ENCODE peak calls at places on chromosomes 16 and 17, in eight cellular contexts. S is psoas muscle; J is left lung; Q is body of pancreas; T is tibial nerve; H is CD8-positive, alpha-beta T cell; O is DND-41; R is BE2C. G is an unnamed sample.
A peak's percentile ranks its signal among the peaks of the same experiment; 100 is the strongest.

GRCh38 chr16:10964039-10964890 is 19.9 kb downstream of the CLEC16A start:
- DNase-seq in S (peak; percentile 86), J (peak; percentile 96), Q (peak; percentile 84), T (peak; percentile 63), H (peak; percentile 84), O (peak; percentile 85), R (peak; percentile 85), G (peak; percentile 76)

GRCh38 chr16:15667091-15667742 is 17.2 kb downstream of the NDE1 start:
- DNase-seq in S (no peak), J (no peak), Q (no peak), T (no peak), H (no peak), O (no peak), R (no peak), G (no peak)

GRCh38 chr17:16933317-16934132 is 38.4 kb downstream of the TNFRSF13B start:
- DNase-seq in S (peak; percentile 58), J (peak; percentile 20), Q (no peak), T (no peak), H (no peak), O (no peak), R (no peak), G (peak; percentile 79)

GRCh38 chr16:18803569-18804462 is 2.5 kb upstream of the ARL6IP1 start:
- DNase-seq in S (no peak), J (no peak), Q (no peak), T (no peak), H (no peak), O (no peak), R (no peak), G (no peak)

GRCh38 chr17:55872374-55872773 is 121.5 kb downstream of the PCTP start:
- DNase-seq in S (no peak), J (no peak), Q (no peak), T (no peak), H (no peak), O (no peak), R (no peak), G (no peak)

GRCh38 chr17:10754109-10754508 is 24.3 kb upstream of the TMEM220 start:
- DNase-seq in S (peak; percentile 24), J (no peak), Q (peak; percentile 58), T (no peak), H (peak; percentile 15), O (peak; percentile 49), R (peak; percentile 41), G (no peak)

GRCh38 chr16:85403693-85404092 is 209.4 kb upstream of the GSE1 start:
- DNase-seq in S (no peak), J (peak; percentile 25), Q (no peak), T (no peak), H (no peak), O (peak; percentile 9), R (peak; percentile 17), G (no peak)

GRCh38 chr17:49285716-49286115 is 55.1 kb upstream of the PHOSPHO1 start:
- DNase-seq in S (no peak), J (no peak), Q (no peak), T (no peak), H (no peak), O (no peak), R (no peak), G (no peak)

GRCh38 chr17:40063034-40063765 is 435 bp downstream of the THRA start:
- DNase-seq in S (peak; percentile 70), J (peak; percentile 90), Q (peak; percentile 51), T (no peak), H (peak; percentile 41), O (peak; percentile 48), R (peak; percentile 31), G (peak; percentile 60)

GRCh38 chr17:78878261-78878660 is 24.7 kb downstream of the CEP295NL start:
- DNase-seq in S (no peak), J (peak; percentile 71), Q (no peak), T (no peak), H (no peak), O (no peak), R (no peak), G (no peak)

GRCh38 chr16:22693670-22694340 is 120.2 kb upstream of the HS3ST2 start:
- DNase-seq in S (no peak), J (no peak), Q (no peak), T (no peak), H (no peak), O (no peak), R (no peak), G (no peak)

DNA sequence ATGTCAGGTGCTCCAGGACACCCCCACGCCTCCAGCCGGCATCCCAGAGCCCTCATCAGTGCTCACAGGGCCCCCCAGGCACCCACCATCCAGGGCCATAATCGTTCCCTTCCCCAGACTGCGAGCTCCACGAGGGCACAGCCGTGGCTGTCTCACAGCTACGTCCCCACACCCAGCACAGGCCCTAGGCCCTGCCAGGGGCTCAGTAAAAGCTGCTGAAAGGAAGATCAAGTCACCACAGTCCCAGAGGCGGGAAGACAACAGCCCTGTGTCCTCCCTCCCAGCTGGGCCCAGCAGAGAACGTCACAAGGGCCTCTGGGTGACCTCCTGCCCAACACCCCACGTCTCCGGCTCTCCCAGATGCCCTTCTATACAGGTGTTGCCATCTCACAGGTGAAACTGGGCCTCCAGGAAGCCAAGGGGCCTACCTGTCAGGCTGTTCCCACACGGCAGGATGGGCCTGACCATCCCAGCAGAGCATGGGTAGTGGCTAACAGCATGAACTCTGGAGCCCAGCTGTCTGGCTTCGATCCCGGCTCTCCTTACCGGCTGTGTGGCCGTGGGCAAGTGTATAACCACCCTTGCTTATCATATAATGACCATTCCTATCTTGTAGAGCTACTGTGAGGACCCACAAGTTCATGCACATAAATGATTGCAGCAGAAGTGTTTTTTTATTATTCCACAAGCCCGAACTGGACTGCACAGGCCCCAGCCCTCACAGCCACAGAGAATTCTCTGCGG is 18.0 kb downstream of the ARL2BP start:
- DNase-seq in S (no peak), J (no peak), Q (peak; percentile 45), T (no peak), H (no peak), O (no peak), R (no peak), G (no peak)
- H3K4me1 ChIP-seq in S (no peaks in the 10 kb centered on the region), J (peaks cover 18% of the 10 kb centered on the region), Q (peaks cover 55% of the 10 kb centered on the region), T (peaks cover 11% of the 10 kb centered on the region), H (peaks cover 52% of the 10 kb centered on the region), O (peaks cover 23% of the 10 kb centered on the region), R (peaks cover 10% of the 10 kb centered on the region), G (no peaks in the 10 kb centered on the region)

DNA sequence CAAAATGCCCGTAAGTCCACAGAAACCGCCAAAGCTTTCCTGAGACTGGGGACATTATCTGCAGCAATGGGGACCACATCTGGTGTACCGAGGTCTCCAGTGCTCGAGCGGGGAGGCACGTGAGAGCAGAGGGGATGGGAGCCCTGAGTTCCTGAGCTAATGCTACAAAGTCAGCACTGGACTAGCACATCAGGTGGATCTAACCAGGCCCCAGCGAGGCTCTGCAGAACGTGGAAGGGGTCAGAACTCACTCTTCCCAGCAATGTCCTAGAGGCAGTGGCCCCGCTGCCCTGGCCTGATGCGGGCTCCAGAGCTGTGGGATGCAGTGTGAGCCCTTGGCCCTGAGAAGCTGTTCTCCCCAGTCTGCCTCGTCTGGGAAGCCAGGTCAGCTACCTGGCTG is 39.9 kb upstream of the SLC38A10 start:
- DNase-seq in S (no peak), J (peak; percentile 53), Q (no peak), T (no peak), H (no peak), O (no peak), R (peak; percentile 8), G (no peak)
- H3K4me1 ChIP-seq in S (peaks cover 43% of the 10 kb centered on the region), J (peaks cover 28% of the 10 kb centered on the region), Q (peaks cover 69% of the 10 kb centered on the region), T (peaks cover 52% of the 10 kb centered on the region), H (no peaks in the 10 kb centered on the region), O (no peaks in the 10 kb centered on the region), R (peaks cover 60% of the 10 kb centered on the region), G (peaks cover 53% of the 10 kb centered on the region)

GRCh38 chr17:37718383-37719048 is 26.3 kb downstream of the HNF1B start:
- DNase-seq in S (no peak), J (no peak), Q (no peak), T (no peak), H (no peak), O (no peak), R (no peak), G (no peak)
- H3K4me1 ChIP-seq in S (no peaks in the 10 kb centered on the region), J (no peaks in the 10 kb centered on the region), Q (peaks cover 73% of the 10 kb centered on the region), T (no peaks in the 10 kb centered on the region), H (peaks cover 3% of the 10 kb centered on the region), O (no peaks in the 10 kb centered on the region), R (no peaks in the 10 kb centered on the region), G (no peaks in the 10 kb centered on the region)

GRCh38 chr16:89295071-89295900 is 77.8 kb downstream of the ZNF778 start:
- DNase-seq in S (no peak), J (peak; percentile 60), Q (no peak), T (no peak), H (no peak), O (no peak), R (no peak), G (no peak)

GRCh38 chr16:89294486-89294885 is 77.0 kb downstream of the ZNF778 start:
- DNase-seq in S (no peak), J (peak; percentile 42), Q (no peak), T (no peak), H (no peak), O (no peak), R (no peak), G (no peak)

GRCh38 chr16:89292443-89293078 is 75.1 kb downstream of the ZNF778 start:
- DNase-seq in S (no peak), J (peak; percentile 76), Q (peak; percentile 84), T (no peak), H (no peak), O (no peak), R (no peak), G (no peak)

GRCh38 chr16:89291776-89292175 is 74.3 kb downstream of the ZNF778 start:
- DNase-seq in S (no peak), J (peak; percentile 60), Q (no peak), T (no peak), H (no peak), O (no peak), R (no peak), G (no peak)

GRCh38 chr16:89293276-89294143 is 76.0 kb downstream of the ZNF778 start:
- DNase-seq in S (no peak), J (peak; percentile 83), Q (no peak), T (no peak), H (no peak), O (no peak), R (no peak), G (no peak)
- H3K4me1 ChIP-seq in S (peaks cover 13% of the 10 kb centered on the region), J (peaks cover 3% of the 10 kb centered on the region), Q (peaks cover 6% of the 10 kb centered on the region), T (peaks cover 12% of the 10 kb centered on the region), H (peaks cover 33% of the 10 kb centered on the region), O (no peaks in the 10 kb centered on the region), R (no peaks in the 10 kb centered on the region), G (peaks cover 33% of the 10 kb centered on the region)

GRCh38 chr16:78444-79145 is 570 bp downstream of the MPG start:
- DNase-seq in S (peak; percentile 51), J (no peak), Q (peak; percentile 53), T (no peak), H (no peak), O (peak; percentile 16), R (no peak), G (no peak)

GRCh38 chr16:79146-80054 is 1.4 kb downstream of the MPG start:
- DNase-seq in S (no peak), J (no peak), Q (no peak), T (no peak), H (no peak), O (no peak), R (no peak), G (no peak)

GRCh38 chr16:77273-77806 is 685 bp upstream of the MPG start:
- DNase-seq in S (peak; percentile 67), J (peak; percentile 90), Q (peak; percentile 42), T (no peak), H (peak; percentile 17), O (peak; percentile 45), R (peak; percentile 60), G (no peak)

GRCh38 chr16:76535-77272 is 1.3 kb upstream of the MPG start:
- DNase-seq in S (peak; percentile 86), J (peak; percentile 84), Q (peak; percentile 69), T (peak; percentile 73), H (no peak), O (peak; percentile 43), R (no peak), G (peak; percentile 58)

GRCh38 chr16:77807-78443 is at the start of gene MPG:
- DNase-seq in S (peak; percentile 91), J (peak; percentile 96), Q (peak; percentile 88), T (peak; percentile 80), H (peak; percentile 82), O (peak; percentile 87), R (peak; percentile 88), G (peak; percentile 68)
- H3K4me1 ChIP-seq in S (peaks cover 35% of the 10 kb centered on the region), J (peaks cover 28% of the 10 kb centered on the region), Q (peaks cover 33% of the 10 kb centered on the region), T (peaks cover 53% of the 10 kb centered on the region), H (peaks cover 26% of the 10 kb centered on the region), O (peaks cover 39% of the 10 kb centered on the region), R (peaks cover 14% of the 10 kb centered on the region), G (peaks cover 28% of the 10 kb centered on the region)